ENCODE peak calls at places on chromosomes 3 and 15, in six cellular contexts. K is omental fat pad, W is lung, B is cardiac muscle cell, L is choroid plexus epithelial cell, H is fibroblast of lung. I is an unnamed sample.
A peak's percentile ranks its signal among the peaks of the same experiment; 100 is the strongest.

GRCh38 chr3:107683447-107683846 is 160.7 kb downstream of the BBX start:
- DNase-seq in K (no peak), W (no peak), B (peak; percentile 16), L (peak; percentile 66), H (peak; percentile 68), I (no peak)

GRCh38 chr15:65303687-65304392 is 637 bp upstream of the RNU5B-1 start:
- DNase-seq in K (no peak), W (peak; percentile 79), B (peak; percentile 55), L (peak; percentile 71), H (peak; percentile 68), I (peak; percentile 86)

GRCh38 chr15:51750186-51750585 is 1.2 kb upstream of the TMOD2 start:
- DNase-seq in K (no peak), W (no peak), B (no peak), L (no peak), H (no peak), I (no peak)

GRCh38 chr3:147669076-147669475 is 259.9 kb downstream of the ZIC1 start:
- DNase-seq in K (no peak), W (no peak), B (no peak), L (peak; percentile 3), H (no peak), I (no peak)

GRCh38 chr3:61682671-61683408 is 121.5 kb downstream of the PTPRG start:
- DNase-seq in K (no peak), W (no peak), B (no peak), L (no peak), H (no peak), I (no peak)

GRCh38 chr3:17951241-17951640 is 208.8 kb upstream of the TBC1D5 start:
- DNase-seq in K (no peak), W (no peak), B (no peak), L (no peak), H (no peak), I (no peak)

GRCh38 chr3:179526989-179527391 is 35.7 kb upstream of the ACTL6A start:
- DNase-seq in K (no peak), W (peak; percentile 45), B (peak; percentile 42), L (peak; percentile 90), H (peak; percentile 85), I (no peak)

GRCh38 chr3:59995563-59995962 is 945.7 kb upstream of the CFAP20DC start:
- DNase-seq in K (no peak), W (no peak), B (no peak), L (no peak), H (no peak), I (peak; percentile 51)

GRCh38 chr3:174821477-174821876 is 37.7 kb upstream of the NAALADL2 start:
- DNase-seq in K (no peak), W (no peak), B (no peak), L (peak; percentile 71), H (peak; percentile 31), I (no peak)

GRCh38 chr3:42581400-42581708 is 413 bp downstream of the SEC22C start:
- DNase-seq in K (no peak), W (no peak), B (no peak), L (no peak), H (no peak), I (no peak)

GRCh38 chr3:2872884-2873283 is 237.3 kb downstream of the IL5RA start:
- DNase-seq in K (no peak), W (no peak), B (no peak), L (no peak), H (peak; percentile 1), I (no peak)

GRCh38 chr3:14137445-14137844 is 12.6 kb downstream of the TMEM43 start:
- DNase-seq in K (no peak), W (no peak), B (no peak), L (no peak), H (no peak), I (no peak)

GRCh38 chr15:84151205-84151931 is 84.2 kb upstream of the GOLGA6L4 start:
- DNase-seq in K (no peak), W (no peak), B (no peak), L (no peak), H (no peak), I (no peak)

DNA sequence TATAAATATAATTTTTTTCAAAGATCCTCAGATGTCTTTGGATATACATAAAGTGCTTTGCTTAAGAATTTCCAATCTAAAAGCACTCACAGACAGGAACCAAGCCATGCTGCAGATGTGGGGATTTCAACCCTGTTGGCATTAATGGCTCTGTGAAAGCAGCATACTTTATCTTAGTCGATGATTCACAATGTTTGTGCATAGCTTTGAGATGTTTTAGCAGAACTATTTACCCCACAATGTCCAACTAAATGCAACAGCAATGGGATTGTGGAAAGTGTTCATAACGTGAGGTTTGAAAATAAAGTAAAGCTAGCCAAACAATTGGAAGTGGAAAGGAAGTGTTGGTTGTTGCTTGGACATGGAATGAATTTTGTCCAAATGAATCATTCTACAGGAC is 371.4 kb downstream of the SOX2 start:
- DNase-seq in K (no peak), W (no peak), B (no peak), L (no peak), H (no peak), I (no peak)
- TF ChIP-seq CTCF in K (no peak), W (no peak), B (no peak), L (no peak), H (no peak), I (no peak)

GRCh38 chr15:74829500-74829899 is 3.1 kb downstream of the CPLX3 start:
- DNase-seq in K (no peak), W (no peak), B (no peak), L (no peak), H (peak; percentile 19), I (no peak)
- TF ChIP-seq CTCF in K (no peak), W (no peak), B (no peak), L (no peak), H (no peak), I (no peak)

GRCh38 chr15:90033006-90033405 is 31.9 kb downstream of the ZNF710 start:
- DNase-seq in K (no peak), W (no peak), B (no peak), L (no peak), H (no peak), I (no peak)

GRCh38 chr15:90028376-90028775 is 27.3 kb downstream of the ZNF710 start:
- DNase-seq in K (no peak), W (no peak), B (no peak), L (no peak), H (no peak), I (no peak)

GRCh38 chr15:90029024-90029423 is 27.9 kb downstream of the ZNF710 start:
- DNase-seq in K (no peak), W (no peak), B (no peak), L (no peak), H (no peak), I (no peak)

GRCh38 chr15:90031231-90031791 is 30.2 kb downstream of the ZNF710 start:
- DNase-seq in K (no peak), W (no peak), B (no peak), L (peak; percentile 72), H (peak; percentile 11), I (peak; percentile 37)

DNA sequence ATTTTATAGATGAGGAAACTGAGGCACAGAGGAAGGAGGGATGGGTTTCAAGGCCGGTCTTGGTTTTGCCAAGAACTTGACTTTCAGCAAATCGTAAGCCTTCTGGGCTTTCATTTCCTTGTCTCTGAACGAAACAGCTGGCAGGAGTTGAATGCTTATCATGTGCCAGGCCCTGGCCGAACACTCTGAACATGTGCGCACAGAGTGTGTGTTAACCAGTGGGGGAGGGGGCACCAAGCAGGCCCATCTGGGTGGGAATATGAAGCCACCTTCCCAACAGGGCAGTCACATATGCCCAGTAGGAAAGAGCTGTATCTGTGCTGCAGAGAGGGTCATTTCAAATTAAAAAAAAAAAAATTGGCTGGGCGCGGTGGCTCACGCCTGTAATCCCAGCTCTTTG is 29.3 kb downstream of the ZNF710 start:
- DNase-seq in K (no peak), W (no peak), B (no peak), L (no peak), H (no peak), I (no peak)
- TF ChIP-seq CTCF in K (no peak), W (no peak), B (no peak), L (no peak), H (no peak), I (no peak)

GRCh38 chr3:33117461-33117860 is 3.6 kb downstream of the CRTAP start:
- DNase-seq in K (no peak), W (no peak), B (no peak), L (no peak), H (no peak), I (peak; percentile 14)

GRCh38 chr3:33115024-33115768 is 1.4 kb downstream of the CRTAP start:
- DNase-seq in K (peak; percentile 63), W (peak; percentile 75), B (peak; percentile 56), L (peak; percentile 92), H (peak; percentile 94), I (no peak)

GRCh38 chr3:33114622-33115023 is 809 bp downstream of the CRTAP start:
- DNase-seq in K (no peak), W (no peak), B (no peak), L (no peak), H (no peak), I (no peak)

GRCh38 chr3:33111581-33111980 is 2.2 kb upstream of the CRTAP start:
- DNase-seq in K (no peak), W (no peak), B (no peak), L (no peak), H (no peak), I (peak; percentile 16)

DNA sequence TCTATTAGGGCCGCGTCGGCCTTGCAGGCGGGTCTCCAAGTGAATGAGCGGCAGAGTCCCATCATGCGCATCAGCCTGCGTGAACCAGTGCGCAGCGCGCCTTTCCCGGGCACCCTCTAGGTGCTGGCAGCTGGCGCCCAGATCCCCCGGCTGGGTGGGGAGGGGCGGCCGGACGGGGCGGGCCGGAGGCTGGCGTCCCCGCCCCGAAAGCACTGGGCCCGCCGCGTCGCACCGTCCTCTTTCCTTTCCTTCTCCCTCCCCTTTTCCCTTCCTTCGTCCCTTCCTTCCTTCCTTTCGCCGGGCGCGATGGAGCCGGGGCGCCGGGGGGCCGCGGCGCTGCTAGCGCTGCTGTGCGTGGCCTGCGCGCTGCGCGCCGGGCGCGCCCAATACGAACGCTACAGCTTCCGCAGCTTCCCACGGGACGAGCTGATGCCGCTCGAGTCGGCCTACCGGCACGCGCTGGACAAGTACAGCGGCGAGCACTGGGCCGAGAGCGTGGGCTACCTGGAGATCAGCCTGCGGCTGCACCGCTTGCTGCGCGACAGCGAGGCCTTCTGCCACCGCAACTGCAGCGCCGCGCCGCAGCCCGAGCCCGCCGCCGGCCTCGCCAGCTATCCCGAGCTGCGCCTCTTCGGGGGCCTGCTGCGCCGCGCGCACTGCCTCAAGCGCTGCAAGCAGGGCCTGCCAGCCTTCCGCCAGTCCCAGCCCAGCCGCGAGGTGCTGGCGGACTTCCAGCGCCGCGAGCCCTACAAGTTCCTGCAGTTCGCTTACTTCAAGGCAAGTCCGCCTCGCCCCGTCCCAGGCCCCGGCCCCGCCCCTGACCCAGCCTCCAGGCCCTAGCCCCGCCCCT is at the start of gene CRTAP:
- DNase-seq in K (peak; percentile 92), W (peak; percentile 97), B (peak; percentile 95), L (peak; percentile 98), H (peak; percentile 97), I (peak; percentile 92)
- TF ChIP-seq CTCF in K (no peak), W (no peak), B (no peak), L (no peak), H (no peak), I (no peak)

I was measured in activated CD8-positive, alpha-beta T cell treated with anti-CD3 and anti-CD28 coated beads for 36 hours.